ENCODE peak calls at places on chromosomes 4 and X, in five cellular contexts. P is lower leg skin, Z is IMR-90, Y is breast epithelium, K is H54. B is an unnamed sample.

GRCh38 chr4:11732155-11732554 is 303.5 kb upstream of the HS3ST1 start:
- DNase-seq in P (no peak), K (no peak), Z (no peak), Y (no peak), B (no peak)

GRCh38 chr4:150419939-150420338 is 162.0 kb upstream of the MAB21L2 start:
- DNase-seq in K (no peak), Z (no peak), P (no peak), Y (no peak), B (no peak)

GRCh38 chr4:95231713-95232112 is 317.1 kb downstream of the UNC5C start:
- DNase-seq in K (no peak), Y (no peak), P (no peak), Z (no peak), B (no peak)

GRCh38 chr4:40334591-40335507 is at the start of gene CHRNA9:
- DNase-seq in K (no peak), Y (no peak), Z (no peak), P (no peak), B (no peak)

GRCh38 chrX:24396930-24397277 is 36.5 kb downstream of the SUPT20HL1 start:
- DNase-seq in P (no peak), K (no peak), Y (no peak), Z (no peak), B (no peak)

GRCh38 chrX:137926090-137926489 is 360.2 kb downstream of the ZIC3 start:
- DNase-seq in Y (no peak), Z (no peak), P (no peak), K (no peak), B (no peak)

GRCh38 chrX:40402771-40403533 is 177.8 kb upstream of the ATP6AP2 start:
- DNase-seq in Z (peak), P (peak), K (no peak), Y (no peak), B (peak)

GRCh38 chr4:54152846-54153600 is 53.1 kb downstream of the GSX2 start:
- DNase-seq in Z (peak), Y (no peak), P (no peak), K (peak), B (no peak)

GRCh38 chrX:139194571-139195280 is 335.8 kb upstream of the F9 start:
- DNase-seq in K (no peak), P (no peak), Y (no peak), Z (no peak), B (no peak)

GRCh38 chr4:53113433-53114215 is 251.5 kb downstream of the RASL11B start:
- DNase-seq in P (no peak), K (no peak), Z (peak), Y (no peak), B (no peak)

GRCh38 chrX:121084903-121085611 is 37.6 kb downstream of the GLUD2 start:
- DNase-seq in Z (no peak), Y (no peak), P (no peak), K (no peak), B (no peak)

GRCh38 chr4:74583066-74583700 is 138.2 kb downstream of the AREG start:
- DNase-seq in P (no peak), Y (no peak), Z (peak), K (no peak), B (peak)

GRCh38 chr4:150482581-150482980 is 99.4 kb upstream of the MAB21L2 start:
- DNase-seq in K (no peak), Y (no peak), P (no peak), Z (no peak), B (no peak)

GRCh38 chr4:6692806-6693205 is 872 bp upstream of the S100P start:
- DNase-seq in P (no peak), K (no peak), Y (no peak), Z (peak), B (no peak)

GRCh38 chrX:39846460-39846859 is 251.3 kb downstream of the BCOR start:
- DNase-seq in Z (no peak), P (no peak), Y (no peak), K (no peak), B (no peak)

GRCh38 chr4:131547506-131547981 is 1601.5 kb upstream of the PCDH10 start:
- DNase-seq in Y (no peak), K (no peak), P (no peak), Z (no peak), B (no peak)

GRCh38 chr4:179307297-179308136 is 1865.3 kb upstream of the AGA start:
- DNase-seq in K (no peak), P (no peak), Y (no peak), Z (peak), B (peak)

GRCh38 chrX:9141496-9141895 is 107.6 kb upstream of the FAM9B start:
- DNase-seq in Y (no peak), K (no peak), P (no peak), Z (peak), B (peak)

GRCh38 chr4:134024251-134024650 is 177.3 kb downstream of the PABPC4L start:
- DNase-seq in Z (no peak), K (no peak), Y (no peak), P (no peak), B (peak)

GRCh38 chr4:113760852-113761681 is 471 bp downstream of the CAMK2D start:
- DNase-seq in Y (peak), P (peak), K (peak), Z (peak), B (peak)

GRCh38 chrX:130592204-130592603 is 190.4 kb downstream of the RBMX2 start:
- DNase-seq in Z (no peak), Y (no peak), K (no peak), P (no peak), B (no peak)

GRCh38 chr4:962231-963208 is 10.8 kb downstream of the DGKQ start:
- DNase-seq in P (no peak), Y (no peak), K (no peak), Z (no peak), B (no peak)

GRCh38 chr4:69054578-69055200 is 41.6 kb upstream of the UGT2B7 start:
- DNase-seq in K (peak), Y (no peak), P (no peak), Z (peak), B (peak)

GRCh38 chr4:18198653-18199052 is 177.1 kb upstream of the LCORL start:
- DNase-seq in Z (no peak), Y (no peak), P (no peak), K (no peak), B (no peak)

GRCh38 chrX:20066968-20067708 is 49.6 kb downstream of the MAP7D2 start:
- DNase-seq in Y (no peak), Z (peak), K (no peak), P (no peak), B (peak)

GRCh38 chr4:2715426-2715825 is 40.7 kb downstream of the TNIP2 start:
- DNase-seq in K (no peak), Z (no peak), Y (no peak), P (no peak), B (no peak)

GRCh38 chr4:61532324-61532723 is 332.2 kb downstream of the ADGRL3 start:
- DNase-seq in Z (peak), Y (no peak), P (no peak), K (no peak), B (no peak)

GRCh38 chr4:15413010-15413622 is 14.7 kb upstream of the C1QTNF7 start:
- DNase-seq in P (no peak), Z (no peak), Y (no peak), K (no peak), B (no peak)

GRCh38 chr4:53010320-53010719 is 148.2 kb downstream of the RASL11B start:
- DNase-seq in K (no peak), Z (peak), Y (no peak), P (peak), B (no peak)

GRCh38 chr4:177511611-177512010 is 69.4 kb upstream of the AGA start:
- DNase-seq in Z (no peak), K (no peak), Y (no peak), P (peak), B (no peak)

GRCh38 chrX:71254092-71254941 is at the start of gene ZMYM3:
- DNase-seq in K (peak), P (peak), Y (peak), Z (peak), B (peak)
- TF ChIP-seq POLR2A in K (peak), P (no peak), Y (no peak), Z (no peak), B (no peak)

GRCh38 chr4:184647391-184648101 is 1.7 kb downstream of the CASP3 start:
- DNase-seq in P (no peak), Y (no peak), K (no peak), Z (peak), B (no peak)

GRCh38 chr4:184648220-184649025 is 824 bp downstream of the CASP3 start:
- DNase-seq in Y (peak), K (no peak), P (peak), Z (peak), B (peak)

GRCh38 chr4:184651899-184652298 is 2.4 kb downstream of the PRIMPOL start:
- DNase-seq in P (no peak), Z (no peak), K (no peak), Y (no peak), B (no peak)

GRCh38 chr4:184649026-184649970 is at the start of the genes CASP3 and PRIMPOL:
- DNase-seq in K (peak), Z (peak), P (peak), Y (peak), B (peak)

DNA sequence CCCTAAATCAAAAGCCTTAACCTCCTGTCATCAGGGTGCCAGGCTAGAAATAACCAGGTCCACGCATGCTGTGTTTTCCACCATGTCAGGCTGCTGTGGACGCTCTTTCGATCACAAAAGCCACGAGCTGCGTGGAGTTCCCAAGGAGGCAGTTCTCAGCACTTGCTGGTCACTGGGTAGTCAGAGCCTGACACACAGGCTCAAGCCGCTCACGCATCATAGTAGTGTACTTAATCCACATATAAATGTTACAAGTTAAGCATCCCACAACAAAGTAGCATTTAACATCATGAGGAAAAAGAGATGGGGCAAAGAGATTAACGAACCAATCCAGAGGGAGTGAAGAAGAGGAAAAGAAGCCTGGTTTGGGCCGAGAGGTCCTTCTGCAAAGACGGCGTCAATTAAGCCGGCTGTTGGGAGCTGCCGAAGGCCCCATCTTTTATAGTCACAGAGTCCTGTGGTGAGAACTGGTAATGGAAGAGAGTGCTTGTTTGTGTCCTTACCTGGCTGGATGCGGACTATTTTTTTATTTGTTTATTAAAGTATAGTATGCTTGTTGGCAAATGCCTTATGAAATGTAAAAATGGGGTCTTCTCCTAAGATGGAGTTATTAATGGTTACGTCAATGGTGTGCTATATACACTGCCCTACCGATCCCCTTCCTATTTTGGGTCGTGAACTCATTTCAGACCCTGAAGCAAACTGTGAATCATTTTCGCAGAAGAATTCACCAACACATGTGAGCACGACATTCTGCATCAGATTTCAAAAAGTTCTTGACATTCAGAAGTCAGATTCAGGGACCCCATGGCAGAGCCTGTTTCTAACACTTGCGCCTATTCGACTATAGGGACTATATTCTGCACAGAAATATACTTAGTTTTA is 675 bp downstream of the PRIMPOL start:
- DNase-seq in Y (no peak), P (no peak), Z (peak), K (no peak), B (no peak)
- TF ChIP-seq POLR2A in Y (no peak), P (no peak), Z (no peak), K (no peak), B (no peak)

DNA sequence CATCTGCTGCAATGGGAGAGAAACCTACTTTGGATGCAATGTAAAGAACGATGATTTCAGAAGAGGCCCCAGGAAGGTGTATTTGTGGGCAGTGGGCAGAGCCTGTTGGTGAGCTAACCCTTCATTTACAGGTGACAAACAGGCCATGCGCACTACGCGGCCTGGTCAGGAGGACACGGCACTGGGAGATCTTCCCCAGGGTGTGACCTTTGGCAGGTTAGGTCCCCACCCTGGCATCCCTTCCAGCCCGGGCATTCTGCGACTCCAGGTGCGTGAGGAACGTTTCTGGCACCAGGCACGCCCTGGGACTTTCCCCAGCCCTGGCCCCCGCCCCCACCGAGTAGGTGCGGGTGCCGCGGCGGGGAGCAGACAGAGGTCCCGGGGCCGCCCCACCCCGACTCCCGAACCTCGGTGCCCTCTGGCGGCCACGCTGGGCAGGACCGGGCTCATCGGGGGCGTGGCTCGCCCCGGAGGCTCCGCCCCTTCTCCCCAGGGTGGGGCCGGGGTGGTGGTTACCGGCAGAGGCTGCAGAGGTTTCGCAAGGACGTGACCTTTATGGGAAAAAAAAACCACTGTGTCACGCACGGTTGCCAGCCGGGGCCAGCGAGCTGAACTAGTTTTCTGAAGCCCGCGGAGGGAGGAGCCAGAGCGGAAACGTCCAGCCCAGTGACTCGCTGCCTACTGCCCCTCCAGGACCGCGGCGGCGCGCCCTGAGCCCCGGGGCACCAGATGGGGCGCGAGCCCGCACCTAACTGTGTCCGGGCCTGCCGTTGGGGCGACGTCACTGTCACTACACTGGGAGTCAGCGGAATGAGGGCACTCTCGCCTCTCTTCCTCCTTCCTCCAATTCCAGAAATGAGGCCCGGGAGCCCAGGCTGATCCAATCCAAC is 5.0 kb upstream of the NYX start:
- DNase-seq in K (no peak), Z (peak), P (peak), Y (peak), B (peak)
- TF ChIP-seq POLR2A in K (no peak), Z (no peak), P (no peak), Y (no peak), B (peak)

GRCh38 chrX:79366888-79367749 is at the start of gene ITM2A:
- DNase-seq in P (peak), Z (no peak), K (no peak), Y (peak), B (no peak)
- TF ChIP-seq POLR2A in P (no peak), Z (no peak), K (no peak), Y (no peak), B (no peak)

GRCh38 chr4:122156819-122157218 is 4.7 kb downstream of the BLTP1 start:
- DNase-seq in Y (no peak), P (no peak), K (no peak), Z (peak), B (no peak)

GRCh38 chr4:122150896-122151295 is 1.2 kb upstream of the BLTP1 start:
- DNase-seq in Z (no peak), P (no peak), Y (no peak), K (no peak), B (no peak)

GRCh38 chr4:122146652-122147051 is 5.5 kb upstream of the BLTP1 start:
- DNase-seq in P (no peak), Y (no peak), Z (no peak), K (no peak), B (no peak)

GRCh38 chr4:122152699-122153328 is 683 bp downstream of the BLTP1 start:
- DNase-seq in P (no peak), K (peak), Y (no peak), Z (peak), B (peak)

DNA sequence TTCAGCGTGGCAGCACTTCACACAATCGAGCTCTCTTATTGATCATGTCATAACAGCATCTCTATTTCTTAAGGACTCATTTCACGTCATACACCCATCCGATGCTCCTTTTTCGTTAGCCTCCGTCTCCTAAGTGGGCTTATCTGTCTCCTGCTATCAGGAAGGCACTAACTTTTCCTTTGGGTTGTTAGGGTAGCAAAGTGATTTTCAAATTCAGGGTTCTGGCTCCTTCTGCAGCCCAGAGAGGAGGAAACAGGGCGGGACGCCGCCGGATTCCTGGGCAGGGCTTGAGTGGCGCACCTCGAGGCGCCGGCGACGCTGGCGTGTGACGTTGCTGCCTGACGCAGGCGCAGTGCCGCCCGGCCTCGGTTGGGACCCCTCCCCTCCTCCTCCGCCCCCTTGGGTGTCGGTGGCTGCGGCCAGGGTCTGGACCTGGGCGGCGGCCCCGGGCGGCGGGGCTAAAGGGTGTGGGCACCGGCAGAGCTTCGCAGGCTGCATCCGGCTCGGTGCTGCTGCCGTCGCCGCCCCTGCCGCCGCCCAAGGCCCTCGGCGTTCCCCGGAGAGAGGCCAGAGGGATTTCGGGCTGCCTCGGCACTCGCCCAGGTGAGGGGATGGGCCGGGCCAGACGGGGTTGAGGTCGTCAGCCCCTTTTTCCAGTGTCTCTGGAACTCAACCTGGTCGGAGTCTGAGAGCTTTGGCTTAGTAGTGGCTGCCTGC is at the start of gene BLTP1:
- DNase-seq in Z (peak), P (peak), Y (peak), K (peak), B (peak)
- TF ChIP-seq POLR2A in Z (no peak), P (no peak), Y (no peak), K (peak), B (peak)

GRCh38 chr4:87299898-87300297 is 22.8 kb downstream of the HSD17B13 start:
- DNase-seq in P (no peak), Z (no peak), K (no peak), Y (no peak), B (no peak)
- TF ChIP-seq POLR2A in P (no peak), Z (no peak), K (no peak), Y (no peak), B (no peak)

GRCh38 chr4:169658196-169658595 is 37.8 kb downstream of the CLCN3 start:
- DNase-seq in Z (no peak), K (no peak), P (no peak), Y (no peak), B (no peak)

GRCh38 chr4:169658970-169659735 is 38.8 kb downstream of the CLCN3 start:
- DNase-seq in P (no peak), Y (no peak), Z (no peak), K (no peak), B (no peak)

GRCh38 chr4:169660929-169661328 is 40.6 kb downstream of the CLCN3 start:
- DNase-seq in Z (no peak), Y (no peak), P (no peak), K (no peak), B (no peak)

GRCh38 chr4:169662226-169662625 is 41.8 kb downstream of the CLCN3 start:
- DNase-seq in K (no peak), Z (no peak), P (no peak), Y (no peak), B (no peak)

GRCh38 chr4:169659736-169660670 is 39.6 kb downstream of the CLCN3 start:
- DNase-seq in K (peak), Z (peak), P (peak), Y (no peak), B (peak)
- TF ChIP-seq POLR2A in K (no peak), Z (peak), P (no peak), Y (no peak), B (no peak)

DNA sequence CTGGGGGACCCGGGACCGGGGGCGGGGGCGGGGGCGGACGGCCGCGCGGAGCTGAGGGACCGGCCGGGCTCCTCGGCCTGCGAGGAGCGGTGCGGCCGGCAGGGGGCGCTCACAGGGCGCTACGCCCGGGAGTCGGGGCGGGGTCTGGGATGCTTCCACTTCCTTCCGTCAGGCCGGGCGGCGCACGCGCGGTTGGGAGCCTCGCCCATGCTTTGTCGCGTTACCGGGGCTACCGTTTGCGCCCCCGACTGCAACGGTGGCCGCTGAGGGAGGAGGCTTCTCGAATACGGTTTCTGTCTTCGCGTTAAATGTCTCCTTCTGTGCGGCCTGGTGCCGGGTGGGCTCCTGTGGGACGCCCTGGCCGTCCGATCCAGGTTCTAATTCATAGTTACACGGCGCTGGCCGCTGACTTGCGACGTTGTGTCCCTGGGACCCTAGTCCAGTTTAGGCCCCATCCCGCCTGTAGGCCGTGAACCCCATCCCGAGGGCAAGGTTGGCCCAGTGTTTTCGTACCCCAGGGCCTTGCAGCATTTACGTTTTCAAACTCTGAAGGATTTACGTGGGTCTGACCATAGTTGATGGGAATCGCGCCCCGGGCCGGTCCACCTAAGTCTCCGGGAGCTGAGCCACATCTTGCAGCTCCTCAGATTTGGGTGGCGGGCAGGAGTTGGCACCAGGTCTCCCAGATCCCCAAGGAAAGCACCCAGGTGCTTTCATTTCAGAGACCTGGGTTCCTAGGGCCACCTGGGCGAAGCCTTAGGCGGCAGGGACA is 549 bp downstream of the MSL3 start:
- DNase-seq in Z (peak), Y (peak), P (peak), K (peak), B (peak)
- TF ChIP-seq POLR2A in Z (no peak), Y (no peak), P (no peak), K (peak), B (peak)